ENCODE peak calls at places on chromosomes 13 and 19, in ten cellular contexts. O, E, G, A, Z, N, U, R, W and T are unnamed samples.

GRCh38 chr13:30850867-30851211 is 55.2 kb upstream of the MEDAG start:
- DNase-seq in O (no peak), E (no peak), G (no peak), A (no peak), Z (no peak), N (no peak), U (no peak), R (no peak), W (no peak), T (no peak)

GRCh38 chr13:40484981-40485380 is 181.5 kb downstream of the FOXO1 start:
- DNase-seq in O (no peak), E (no peak), G (no peak), A (no peak), Z (no peak), N (no peak), U (no peak), R (no peak), W (no peak), T (no peak)

GRCh38 chr13:111658150-111659100 is 338.0 kb downstream of the TEX29 start:
- DNase-seq in O (peak; percentile 73), E (no peak), G (no peak), A (no peak), Z (peak; percentile 57), N (peak; percentile 47), U (no peak), R (no peak), W (no peak), T (no peak)

GRCh38 chr13:46295531-46296464 is 84.1 kb downstream of the LRRC63 start:
- DNase-seq in O (no peak), E (peak; percentile 99), G (no peak), A (peak; percentile 20), Z (peak; percentile 68), N (no peak), U (no peak), R (no peak), W (no peak), T (peak; percentile 68)

GRCh38 chr19:16608290-16608704 is 19.7 kb downstream of the MED26 start:
- DNase-seq in O (no peak), E (peak; percentile 84), G (no peak), A (no peak), Z (peak; percentile 76), N (no peak), U (no peak), R (no peak), W (no peak), T (no peak)

GRCh38 chr19:9849786-9850185 is 14.7 kb downstream of the PIN1 start:
- DNase-seq in O (no peak), E (no peak), G (no peak), A (no peak), Z (no peak), N (no peak), U (no peak), R (no peak), W (no peak), T (no peak)

GRCh38 chr13:111184685-111185401 is 69.7 kb downstream of the ARHGEF7 start:
- DNase-seq in O (no peak), E (peak; percentile 33), G (no peak), A (no peak), Z (no peak), N (no peak), U (no peak), R (no peak), W (no peak), T (no peak)

GRCh38 chr13:110705356-110705825 is 525 bp downstream of the CARS2 start:
- DNase-seq in O (no peak), E (peak; percentile 12), G (no peak), A (no peak), Z (no peak), N (no peak), U (no peak), R (no peak), W (no peak), T (no peak)

GRCh38 chr13:33349996-33350826 is 64.7 kb upstream of the STARD13 start:
- DNase-seq in O (peak; percentile 51), E (peak; percentile 37), G (no peak), A (peak; percentile 61), Z (no peak), N (peak; percentile 56), U (peak; percentile 40), R (peak; percentile 79), W (peak; percentile 43), T (no peak)

GRCh38 chr19:39870171-39870971 is 24.2 kb upstream of the FBL start:
- DNase-seq in O (peak; percentile 91), E (no peak), G (no peak), A (no peak), Z (no peak), N (no peak), U (no peak), R (no peak), W (no peak), T (no peak)

GRCh38 chr13:77918391-77919261 is at the start of gene EDNRB:
- DNase-seq in O (peak; percentile 81), E (peak; percentile 41), G (no peak), A (peak; percentile 41), Z (peak; percentile 65), N (peak; percentile 43), U (no peak), R (peak; percentile 39), W (no peak), T (no peak)

GRCh38 chr13:86830046-86830445 is 841.1 kb upstream of the SLITRK5 start:
- DNase-seq in O (no peak), E (no peak), G (no peak), A (no peak), Z (no peak), N (no peak), U (no peak), R (no peak), W (no peak), T (no peak)

GRCh38 chr19:16325671-16326400 is 1.2 kb downstream of the KLF2 start:
- DNase-seq in O (peak; percentile 93), E (peak; percentile 46), G (no peak), A (peak; percentile 49), Z (no peak), N (no peak), U (no peak), R (peak; percentile 52), W (peak; percentile 15), T (peak; percentile 61)

GRCh38 chr19:1602091-1602707 is 3.1 kb downstream of the UQCR11 start:
- DNase-seq in O (no peak), E (no peak), G (no peak), A (no peak), Z (no peak), N (no peak), U (no peak), R (no peak), W (no peak), T (no peak)
- TF ChIP-seq CTCF in O (no peak), E (no peak), G (no peak), A (no peak), Z (no peak), N (no peak), U (no peak), R (no peak), W (no peak), T (no peak)

GRCh38 chr19:3850320-3850972 is 18.4 kb downstream of the ZFR2 start:
- DNase-seq in O (no peak), E (no peak), G (no peak), A (no peak), Z (no peak), N (no peak), U (no peak), R (no peak), W (no peak), T (no peak)
- TF ChIP-seq CTCF in O (no peak), E (no peak), G (no peak), A (no peak), Z (no peak), N (no peak), U (no peak), R (no peak), W (no peak), T (no peak)

GRCh38 chr13:34951528-34951927 is 9.5 kb downstream of the NBEA start:
- DNase-seq in O (peak; percentile 31), E (no peak), G (no peak), A (no peak), Z (no peak), N (no peak), U (no peak), R (no peak), W (no peak), T (no peak)
- TF ChIP-seq CTCF in O (no peak), E (no peak), G (no peak), A (no peak), Z (no peak), N (no peak), U (no peak), R (no peak), W (no peak), T (no peak)

GRCh38 chr19:7199613-7200533 is 94.3 kb downstream of the INSR start:
- DNase-seq in O (no peak), E (no peak), G (no peak), A (no peak), Z (no peak), N (no peak), U (peak; percentile 4), R (no peak), W (peak; percentile 22), T (no peak)

GRCh38 chr19:7200739-7201138 is 93.5 kb downstream of the INSR start:
- DNase-seq in O (no peak), E (no peak), G (no peak), A (no peak), Z (no peak), N (no peak), U (no peak), R (no peak), W (no peak), T (no peak)

GRCh38 chr19:7196721-7197168 is 97.5 kb downstream of the INSR start:
- DNase-seq in O (no peak), E (peak; percentile 61), G (peak; percentile 34), A (peak; percentile 42), Z (peak; percentile 71), N (no peak), U (no peak), R (no peak), W (no peak), T (no peak)

GRCh38 chr19:7197169-7197759 is 97.0 kb downstream of the INSR start:
- DNase-seq in O (peak; percentile 93), E (peak; percentile 96), G (peak; percentile 84), A (peak; percentile 93), Z (peak; percentile 97), N (peak; percentile 77), U (peak; percentile 63), R (peak; percentile 90), W (peak; percentile 67), T (peak; percentile 84)

DNA sequence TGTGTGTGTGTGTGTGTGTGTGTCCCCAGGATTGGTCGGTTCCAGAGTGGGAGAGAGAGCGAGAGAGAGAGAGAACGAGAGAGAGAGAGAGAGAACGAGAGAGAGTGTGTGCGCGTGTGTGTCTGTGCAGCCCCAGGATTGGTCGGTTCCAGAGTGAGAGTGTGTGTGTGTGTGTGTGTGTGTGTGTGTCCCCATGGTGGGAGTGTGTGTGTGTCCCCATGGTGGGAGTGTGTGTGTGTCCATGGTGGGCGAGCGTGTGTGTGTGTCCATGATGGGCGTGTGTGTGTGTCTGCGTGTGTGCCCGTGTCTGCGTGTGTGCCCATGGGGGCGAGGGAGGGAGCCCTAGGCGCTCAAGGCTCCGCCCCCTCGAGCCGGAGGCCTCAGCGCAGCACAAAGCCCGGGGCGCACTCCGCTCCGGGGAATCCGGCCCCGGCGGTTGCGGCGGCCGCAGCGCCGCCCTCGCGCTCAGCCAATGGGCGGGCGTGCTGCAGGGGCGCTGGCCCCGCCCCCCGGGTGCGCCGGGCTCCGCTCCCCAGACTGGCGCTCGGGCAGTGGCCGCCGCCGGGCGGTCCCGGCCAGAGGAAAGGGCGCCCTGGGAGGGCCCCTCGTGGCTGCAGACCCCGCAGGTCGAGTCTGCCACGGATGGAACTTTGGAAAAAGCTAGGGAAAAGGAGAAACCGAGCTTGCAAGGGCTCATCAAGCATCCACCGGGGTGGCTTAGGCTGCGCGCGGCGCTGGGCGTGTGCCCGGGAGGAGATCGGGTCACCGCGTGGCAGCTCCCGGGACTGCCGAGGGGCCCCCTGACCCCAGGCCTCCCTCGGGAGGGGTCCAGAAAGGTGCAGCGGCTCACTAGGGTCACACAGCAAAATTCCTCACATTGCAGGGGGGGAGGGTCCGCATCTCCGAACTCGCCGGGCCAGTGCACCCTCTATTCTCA is 96.2 kb downstream of the INSR start:
- DNase-seq in O (peak; percentile 94), E (peak; percentile 93), G (peak; percentile 55), A (peak; percentile 94), Z (peak; percentile 93), N (peak; percentile 94), U (peak; percentile 86), R (peak; percentile 97), W (peak; percentile 90), T (peak; percentile 92)
- TF ChIP-seq CTCF in O (peak; percentile 17), E (peak; percentile 19), G (no peak), A (peak; percentile 35), Z (no peak), N (peak; percentile 12), U (no peak), R (peak; percentile 27), W (no peak), T (no peak)